ENCODE peak calls at places on chromosomes 13 and 19, in five cellular contexts. H is adrenal gland, I is endothelial cell of umbilical vein, T is kidney epithelial cell, X is H1. Z is an unnamed sample.
A peak's percentile ranks its signal among the peaks of the same experiment; 100 is the strongest.

GRCh38 chr19:57978586-57979289 is 4.4 kb upstream of the C19orf18 start:
- DNase-seq in H (no peak), I (peak; percentile 5), T (no peak), X (no peak), Z (no peak)

GRCh38 chr19:12825259-12826131 is 8.9 kb downstream of the RTBDN start:
- DNase-seq in H (no peak), I (peak; percentile 43), T (no peak), X (peak; percentile 98), Z (no peak)

GRCh38 chr13:98821372-98822237 is 69.1 kb upstream of the SLC15A1 start:
- DNase-seq in H (peak; percentile 41), I (peak; percentile 83), T (no peak), X (no peak), Z (no peak)

GRCh38 chr13:104740616-104741222 is 1674.5 kb upstream of the SLC10A2 start:
- DNase-seq in H (peak; percentile 29), I (no peak), T (no peak), X (no peak), Z (no peak)

GRCh38 chr19:57348136-57348535 is 2.9 kb upstream of the ZNF304 start:
- DNase-seq in H (no peak), I (no peak), T (no peak), X (no peak), Z (no peak)

GRCh38 chr19:46374526-46375475 is 27.9 kb downstream of the PPP5C start:
- DNase-seq in H (peak; percentile 16), I (no peak), T (no peak), X (no peak), Z (no peak)

GRCh38 chr19:21362291-21362690 is 3.5 kb downstream of the ZNF738 start:
- DNase-seq in H (no peak), I (no peak), T (no peak), X (no peak), Z (no peak)

GRCh38 chr13:35881360-35881759 is 249.8 kb downstream of the DCLK1 start:
- DNase-seq in H (no peak), I (no peak), T (no peak), X (no peak), Z (no peak)

GRCh38 chr13:109483369-109483768 is 303.0 kb downstream of the IRS2 start:
- DNase-seq in H (no peak), I (no peak), T (no peak), X (no peak), Z (no peak)

GRCh38 chr13:74250738-74251190 is 116.6 kb upstream of the KLF12 start:
- DNase-seq in H (no peak), I (no peak), T (no peak), X (no peak), Z (no peak)

GRCh38 chr13:45446181-45446580 is 18.6 kb upstream of the COG3 start:
- DNase-seq in H (no peak), I (no peak), T (no peak), X (no peak), Z (no peak)

GRCh38 chr13:27043013-27043412 is 128.6 kb downstream of the USP12 start:
- DNase-seq in H (peak; percentile 31), I (peak; percentile 64), T (peak; percentile 75), X (peak; percentile 19), Z (no peak)

GRCh38 chr13:25752957-25753540 is 298.8 kb downstream of the SHISA2 start:
- DNase-seq in H (peak; percentile 33), I (peak; percentile 43), T (no peak), X (no peak), Z (no peak)

GRCh38 chr13:26964278-26965057 is 203.9 kb upstream of the GPR12 start:
- DNase-seq in H (no peak), I (no peak), T (no peak), X (no peak), Z (no peak)

GRCh38 chr19:33654840-33655508 is 33.2 kb downstream of the CHST8 start:
- DNase-seq in H (no peak), I (no peak), T (no peak), X (no peak), Z (no peak)

GRCh38 chr19:46861691-46862503 is 1.1 kb downstream of the ARHGAP35 start:
- DNase-seq in H (peak; percentile 39), I (peak; percentile 33), T (no peak), X (no peak), Z (no peak)

GRCh38 chr13:41707192-41707858 is 250.0 kb downstream of the RGCC start:
- DNase-seq in H (no peak), I (no peak), T (no peak), X (no peak), Z (no peak)

GRCh38 chr13:71242191-71242590 is 624.8 kb downstream of the DACH1 start:
- DNase-seq in H (no peak), I (peak; percentile 31), T (no peak), X (no peak), Z (no peak)

GRCh38 chr19:17296278-17296677 is 6.9 kb downstream of the ABHD8 start:
- DNase-seq in H (no peak), I (peak; percentile 61), T (no peak), X (no peak), Z (no peak)

GRCh38 chr13:35016362-35017148 is 74.5 kb downstream of the NBEA start:
- DNase-seq in H (no peak), I (no peak), T (no peak), X (no peak), Z (no peak)

GRCh38 chr13:82976499-82976898 is 905.8 kb downstream of the SLITRK1 start:
- DNase-seq in H (no peak), I (no peak), T (no peak), X (no peak), Z (no peak)

GRCh38 chr19:1004204-1004802 is 4.1 kb downstream of the GRIN3B start:
- DNase-seq in H (no peak), I (no peak), T (no peak), X (no peak), Z (no peak)

GRCh38 chr13:83881917-83882625 is at the start of gene SLITRK1:
- DNase-seq in H (peak; percentile 57), I (no peak), T (peak; percentile 19), X (peak; percentile 93), Z (no peak)

GRCh38 chr13:21240586-21240985 is 64.1 kb downstream of the MRPL57 start:
- DNase-seq in H (no peak), I (peak; percentile 13), T (peak; percentile 59), X (no peak), Z (no peak)

GRCh38 chr13:21759503-21759902 is 88.6 kb downstream of the FGF9 start:
- DNase-seq in H (no peak), I (no peak), T (no peak), X (no peak), Z (no peak)

GRCh38 chr13:34256236-34256635 is 438.3 kb downstream of the RFC3 start:
- DNase-seq in H (no peak), I (no peak), T (no peak), X (no peak), Z (no peak)

GRCh38 chr19:991932-992669 is 8.0 kb downstream of the WDR18 start:
- DNase-seq in H (no peak), I (no peak), T (no peak), X (no peak), Z (no peak)

GRCh38 chr19:48244289-48244688 is 11.4 kb downstream of the CARD8 start:
- DNase-seq in H (no peak), I (peak; percentile 82), T (no peak), X (no peak), Z (no peak)

GRCh38 chr19:2423913-2424685 is 3.3 kb downstream of the TIMM13 start:
- DNase-seq in H (no peak), I (no peak), T (no peak), X (no peak), Z (no peak)

GRCh38 chr13:109140777-109141354 is 511.5 kb downstream of the MYO16 start:
- DNase-seq in H (no peak), I (no peak), T (no peak), X (no peak), Z (no peak)

GRCh38 chr13:36157475-36157874 is 26.3 kb upstream of the DCLK1 start:
- DNase-seq in H (no peak), I (no peak), T (no peak), X (no peak), Z (no peak)

GRCh38 chr13:52371736-52372247 is 34.2 kb downstream of the THSD1 start:
- DNase-seq in H (no peak), I (peak; percentile 76), T (peak; percentile 41), X (no peak), Z (no peak)

GRCh38 chr13:114087430-114087829 is 45.0 kb downstream of the RASA3 start:
- DNase-seq in H (no peak), I (no peak), T (no peak), X (no peak), Z (no peak)

GRCh38 chr19:40273469-40274360 is 11.4 kb downstream of the AKT2 start:
- DNase-seq in H (no peak), I (no peak), T (no peak), X (no peak), Z (no peak)
- TF ChIP-seq CTCF in H (no peak), I (no peak), T (no peak), X (no peak), Z (no peak)

GRCh38 chr19:5113633-5114586 is 145.0 kb downstream of the KDM4B start:
- DNase-seq in H (no peak), I (no peak), T (no peak), X (no peak), Z (no peak)

GRCh38 chr19:5114713-5115112 is 145.8 kb downstream of the KDM4B start:
- DNase-seq in H (no peak), I (no peak), T (no peak), X (no peak), Z (no peak)

GRCh38 chr19:5115771-5116202 is 146.9 kb downstream of the KDM4B start:
- DNase-seq in H (no peak), I (no peak), T (no peak), X (no peak), Z (no peak)

GRCh38 chr19:5116292-5116691 is 147.4 kb downstream of the KDM4B start:
- DNase-seq in H (no peak), I (no peak), T (no peak), X (no peak), Z (no peak)

DNA sequence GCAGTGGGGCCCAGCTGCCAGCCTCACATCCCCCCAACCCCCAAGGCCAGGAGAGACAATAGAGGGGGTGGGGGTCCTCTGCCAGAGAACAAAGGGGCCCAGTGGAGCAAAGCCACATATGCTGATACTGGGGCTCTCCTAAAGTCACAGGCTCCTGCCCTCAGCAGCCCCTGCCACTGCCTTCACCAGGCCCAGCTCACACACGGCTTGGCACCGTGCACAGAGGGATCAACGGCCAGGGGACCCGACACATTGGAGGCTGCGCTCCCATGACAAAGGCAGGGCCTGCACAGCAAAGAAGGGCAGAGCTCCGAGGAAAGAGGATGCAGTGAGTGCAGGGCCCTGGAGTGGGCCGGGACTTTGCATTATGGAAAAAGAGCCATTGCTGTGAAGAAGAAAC is 146.4 kb downstream of the KDM4B start:
- DNase-seq in H (no peak), I (no peak), T (no peak), X (no peak), Z (no peak)
- TF ChIP-seq CTCF in H (no peak), I (no peak), T (no peak), X (no peak), Z (no peak)

GRCh38 chr13:92074658-92075057 is 676.2 kb downstream of the GPC5 start:
- DNase-seq in H (no peak), I (no peak), T (no peak), X (no peak), Z (peak; percentile 10)
- TF ChIP-seq CTCF in H (no peak), I (no peak), T (peak; percentile 65), X (peak; percentile 68), Z (peak; percentile 52)

DNA sequence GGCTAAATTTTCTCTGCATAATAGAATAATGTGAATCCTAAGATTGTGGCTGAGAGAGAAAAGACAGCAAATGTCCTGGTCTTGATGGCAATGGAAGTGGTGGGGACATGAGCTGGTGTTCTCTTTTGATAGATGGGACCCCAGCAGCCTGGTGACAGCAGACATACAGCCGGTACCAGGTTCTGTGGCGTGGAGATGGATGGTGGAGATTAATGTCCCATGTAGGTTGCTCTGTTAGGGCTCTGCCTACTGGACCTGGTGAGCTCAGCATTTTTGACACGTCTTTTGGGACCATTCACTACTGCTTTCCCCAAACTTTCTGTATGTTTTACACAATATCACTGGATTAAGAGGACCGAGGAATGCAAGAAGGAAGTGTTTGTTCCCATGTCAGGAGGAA is 8.2 kb upstream of the SIGLEC14 start:
- DNase-seq in H (no peak), I (no peak), T (no peak), X (no peak), Z (no peak)
- TF ChIP-seq CTCF in H (no peak), I (no peak), T (no peak), X (peak; percentile 13), Z (no peak)